ENCODE peak calls at places on chromosome 10, in ten cellular contexts. One of them, this sample, is unnamed.

GRCh38 chr10:1187855-1188555 is 131.8 kb downstream of the WDR37 start:
- DNase-seq in HepG2: no peak
- DNase-seq in naive thymus-derived CD8-positive, alpha-beta T cell: no peak
- DNase-seq in effector CD4-positive, alpha-beta T cell: no peak
- DNase-seq in RWPE1: no peak
- DNase-seq in AG04450: no peak
- DNase-seq in KG1: no peak
- DNase-seq in right cardiac atrium: no peak
- DNase-seq in progenitor cell of endocrine pancreas: no peak
- DNase-seq in hepatic stellate cell: no peak
- DNase-seq in this sample: no peak

GRCh38 chr10:75058142-75058541 is 53.3 kb upstream of the SAMD8 start:
- DNase-seq in AG04450: no peak
- DNase-seq in hepatic stellate cell: no peak
- DNase-seq in right cardiac atrium: no peak
- DNase-seq in RWPE1: peak
- DNase-seq in HepG2: no peak
- DNase-seq in progenitor cell of endocrine pancreas: no peak
- DNase-seq in KG1: no peak
- DNase-seq in naive thymus-derived CD8-positive, alpha-beta T cell: no peak
- DNase-seq in effector CD4-positive, alpha-beta T cell: no peak
- DNase-seq in this sample: no peak

GRCh38 chr10:89959433-89960110 is 258.2 kb downstream of the KIF20B start:
- DNase-seq in hepatic stellate cell: no peak
- DNase-seq in effector CD4-positive, alpha-beta T cell: no peak
- DNase-seq in HepG2: no peak
- DNase-seq in naive thymus-derived CD8-positive, alpha-beta T cell: no peak
- DNase-seq in progenitor cell of endocrine pancreas: no peak
- DNase-seq in right cardiac atrium: no peak
- DNase-seq in KG1: no peak
- DNase-seq in RWPE1: peak
- DNase-seq in AG04450: no peak
- DNase-seq in this sample: no peak

GRCh38 chr10:116120688-116121087 is 152.3 kb downstream of the GFRA1 start:
- DNase-seq in effector CD4-positive, alpha-beta T cell: no peak
- DNase-seq in RWPE1: no peak
- DNase-seq in AG04450: no peak
- DNase-seq in KG1: no peak
- DNase-seq in progenitor cell of endocrine pancreas: no peak
- DNase-seq in hepatic stellate cell: no peak
- DNase-seq in right cardiac atrium: no peak
- DNase-seq in HepG2: no peak
- DNase-seq in naive thymus-derived CD8-positive, alpha-beta T cell: no peak
- DNase-seq in this sample: no peak

GRCh38 chr10:17742918-17743317 is 9.1 kb upstream of the TMEM236 start:
- DNase-seq in effector CD4-positive, alpha-beta T cell: peak
- DNase-seq in hepatic stellate cell: peak
- DNase-seq in right cardiac atrium: peak
- DNase-seq in KG1: no peak
- DNase-seq in HepG2: peak
- DNase-seq in naive thymus-derived CD8-positive, alpha-beta T cell: peak
- DNase-seq in RWPE1: peak
- DNase-seq in progenitor cell of endocrine pancreas: peak
- DNase-seq in AG04450: peak
- DNase-seq in this sample: no peak

GRCh38 chr10:114703377-114704125 is 45.5 kb upstream of the ABLIM1 start:
- DNase-seq in hepatic stellate cell: no peak
- DNase-seq in AG04450: no peak
- DNase-seq in naive thymus-derived CD8-positive, alpha-beta T cell: peak
- DNase-seq in RWPE1: peak
- DNase-seq in effector CD4-positive, alpha-beta T cell: no peak
- DNase-seq in KG1: no peak
- DNase-seq in progenitor cell of endocrine pancreas: no peak
- DNase-seq in HepG2: peak
- DNase-seq in right cardiac atrium: no peak
- DNase-seq in this sample: no peak

GRCh38 chr10:50631052-50631451 is 7.3 kb upstream of the SGMS1 start:
- DNase-seq in HepG2: no peak
- DNase-seq in naive thymus-derived CD8-positive, alpha-beta T cell: no peak
- DNase-seq in hepatic stellate cell: no peak
- DNase-seq in KG1: no peak
- DNase-seq in right cardiac atrium: no peak
- DNase-seq in effector CD4-positive, alpha-beta T cell: no peak
- DNase-seq in RWPE1: no peak
- DNase-seq in progenitor cell of endocrine pancreas: no peak
- DNase-seq in AG04450: no peak
- DNase-seq in this sample: no peak

GRCh38 chr10:124389613-124390361 is 28.9 kb downstream of the OAT start:
- DNase-seq in AG04450: no peak
- DNase-seq in progenitor cell of endocrine pancreas: no peak
- DNase-seq in right cardiac atrium: no peak
- DNase-seq in naive thymus-derived CD8-positive, alpha-beta T cell: no peak
- DNase-seq in KG1: no peak
- DNase-seq in HepG2: no peak
- DNase-seq in RWPE1: no peak
- DNase-seq in hepatic stellate cell: no peak
- DNase-seq in effector CD4-positive, alpha-beta T cell: no peak
- DNase-seq in this sample: peak

GRCh38 chr10:96587255-96588059 is 645 bp upstream of the TM9SF3 start:
- DNase-seq in AG04450: peak
- DNase-seq in KG1: no peak
- DNase-seq in RWPE1: peak
- DNase-seq in effector CD4-positive, alpha-beta T cell: peak
- DNase-seq in HepG2: peak
- DNase-seq in right cardiac atrium: no peak
- DNase-seq in naive thymus-derived CD8-positive, alpha-beta T cell: no peak
- DNase-seq in progenitor cell of endocrine pancreas: no peak
- DNase-seq in hepatic stellate cell: no peak
- DNase-seq in this sample: peak

GRCh38 chr10:115566867-115567266 is 473.7 kb downstream of the ATRNL1 start:
- DNase-seq in progenitor cell of endocrine pancreas: no peak
- DNase-seq in AG04450: no peak
- DNase-seq in HepG2: peak
- DNase-seq in hepatic stellate cell: no peak
- DNase-seq in KG1: no peak
- DNase-seq in naive thymus-derived CD8-positive, alpha-beta T cell: no peak
- DNase-seq in right cardiac atrium: no peak
- DNase-seq in RWPE1: no peak
- DNase-seq in effector CD4-positive, alpha-beta T cell: no peak
- DNase-seq in this sample: peak

GRCh38 chr10:4181075-4181474 is 396.1 kb upstream of the KLF6 start:
- DNase-seq in naive thymus-derived CD8-positive, alpha-beta T cell: no peak
- DNase-seq in progenitor cell of endocrine pancreas: no peak
- DNase-seq in right cardiac atrium: no peak
- DNase-seq in hepatic stellate cell: no peak
- DNase-seq in effector CD4-positive, alpha-beta T cell: no peak
- DNase-seq in KG1: no peak
- DNase-seq in AG04450: no peak
- DNase-seq in RWPE1: no peak
- DNase-seq in HepG2: no peak
- DNase-seq in this sample: no peak

GRCh38 chr10:3774814-3775670 is 10.0 kb downstream of the KLF6 start:
- DNase-seq in hepatic stellate cell: peak
- DNase-seq in HepG2: no peak
- DNase-seq in progenitor cell of endocrine pancreas: no peak
- DNase-seq in RWPE1: no peak
- DNase-seq in right cardiac atrium: no peak
- DNase-seq in AG04450: no peak
- DNase-seq in naive thymus-derived CD8-positive, alpha-beta T cell: no peak
- DNase-seq in effector CD4-positive, alpha-beta T cell: no peak
- DNase-seq in KG1: no peak
- DNase-seq in this sample: no peak

GRCh38 chr10:65325913-65326312 is 1599.9 kb upstream of the LRRTM3 start:
- DNase-seq in KG1: no peak
- DNase-seq in RWPE1: no peak
- DNase-seq in AG04450: no peak
- DNase-seq in hepatic stellate cell: no peak
- DNase-seq in effector CD4-positive, alpha-beta T cell: no peak
- DNase-seq in HepG2: no peak
- DNase-seq in naive thymus-derived CD8-positive, alpha-beta T cell: no peak
- DNase-seq in right cardiac atrium: no peak
- DNase-seq in progenitor cell of endocrine pancreas: no peak
- DNase-seq in this sample: no peak

GRCh38 chr10:75868601-75869000 is 437.2 kb downstream of the LRMDA start:
- DNase-seq in hepatic stellate cell: no peak
- DNase-seq in HepG2: no peak
- DNase-seq in effector CD4-positive, alpha-beta T cell: no peak
- DNase-seq in naive thymus-derived CD8-positive, alpha-beta T cell: no peak
- DNase-seq in RWPE1: no peak
- DNase-seq in progenitor cell of endocrine pancreas: no peak
- DNase-seq in AG04450: no peak
- DNase-seq in right cardiac atrium: no peak
- DNase-seq in KG1: no peak
- DNase-seq in this sample: no peak

GRCh38 chr10:122349758-122350355 is 24.7 kb upstream of the PLEKHA1 start:
- DNase-seq in naive thymus-derived CD8-positive, alpha-beta T cell: no peak
- DNase-seq in HepG2: no peak
- DNase-seq in AG04450: no peak
- DNase-seq in RWPE1: no peak
- DNase-seq in hepatic stellate cell: no peak
- DNase-seq in KG1: no peak
- DNase-seq in progenitor cell of endocrine pancreas: no peak
- DNase-seq in effector CD4-positive, alpha-beta T cell: no peak
- DNase-seq in right cardiac atrium: no peak
- DNase-seq in this sample: no peak

GRCh38 chr10:113431807-113432206 is 121.0 kb upstream of the HABP2 start:
- DNase-seq in KG1: no peak
- DNase-seq in HepG2: no peak
- DNase-seq in hepatic stellate cell: no peak
- DNase-seq in naive thymus-derived CD8-positive, alpha-beta T cell: no peak
- DNase-seq in right cardiac atrium: no peak
- DNase-seq in effector CD4-positive, alpha-beta T cell: no peak
- DNase-seq in RWPE1: no peak
- DNase-seq in progenitor cell of endocrine pancreas: peak
- DNase-seq in AG04450: no peak
- DNase-seq in this sample: no peak

GRCh38 chr10:18418579-18419210 is 232.7 kb downstream of the NSUN6 start:
- DNase-seq in KG1: no peak
- DNase-seq in hepatic stellate cell: peak
- DNase-seq in effector CD4-positive, alpha-beta T cell: no peak
- DNase-seq in AG04450: peak
- DNase-seq in RWPE1: no peak
- DNase-seq in progenitor cell of endocrine pancreas: no peak
- DNase-seq in HepG2: no peak
- DNase-seq in right cardiac atrium: no peak
- DNase-seq in naive thymus-derived CD8-positive, alpha-beta T cell: no peak
- DNase-seq in this sample: no peak

GRCh38 chr10:3774018-3774813 is 10.8 kb downstream of the KLF6 start:
- DNase-seq in hepatic stellate cell: peak
- DNase-seq in HepG2: no peak
- DNase-seq in RWPE1: no peak
- DNase-seq in effector CD4-positive, alpha-beta T cell: no peak
- DNase-seq in KG1: no peak
- DNase-seq in progenitor cell of endocrine pancreas: no peak
- DNase-seq in naive thymus-derived CD8-positive, alpha-beta T cell: no peak
- DNase-seq in right cardiac atrium: no peak
- DNase-seq in AG04450: no peak
- DNase-seq in this sample: no peak

GRCh38 chr10:111113961-111114830 is 37.4 kb downstream of the ADRA2A start:
- DNase-seq in hepatic stellate cell: no peak
- DNase-seq in HepG2: no peak
- DNase-seq in progenitor cell of endocrine pancreas: no peak
- DNase-seq in RWPE1: no peak
- DNase-seq in KG1: peak
- DNase-seq in right cardiac atrium: no peak
- DNase-seq in AG04450: no peak
- DNase-seq in effector CD4-positive, alpha-beta T cell: no peak
- DNase-seq in naive thymus-derived CD8-positive, alpha-beta T cell: no peak
- DNase-seq in this sample: no peak

GRCh38 chr10:110206988-110207804 is at the start of gene MXI1:
- DNase-seq in AG04450: peak
- DNase-seq in effector CD4-positive, alpha-beta T cell: no peak
- DNase-seq in hepatic stellate cell: peak
- DNase-seq in naive thymus-derived CD8-positive, alpha-beta T cell: no peak
- DNase-seq in progenitor cell of endocrine pancreas: peak
- DNase-seq in HepG2: peak
- DNase-seq in RWPE1: peak
- DNase-seq in KG1: peak
- DNase-seq in right cardiac atrium: peak
- DNase-seq in this sample: peak

GRCh38 chr10:5564537-5565204 is 39.9 kb downstream of the CALML3 start:
- DNase-seq in KG1: no peak
- DNase-seq in AG04450: no peak
- DNase-seq in right cardiac atrium: no peak
- DNase-seq in effector CD4-positive, alpha-beta T cell: no peak
- DNase-seq in HepG2: no peak
- DNase-seq in hepatic stellate cell: no peak
- DNase-seq in naive thymus-derived CD8-positive, alpha-beta T cell: no peak
- DNase-seq in progenitor cell of endocrine pancreas: no peak
- DNase-seq in RWPE1: no peak
- DNase-seq in this sample: no peak

GRCh38 chr10:102654566-102654965 is 10.3 kb downstream of the TRIM8 start:
- DNase-seq in KG1: no peak
- DNase-seq in progenitor cell of endocrine pancreas: no peak
- DNase-seq in effector CD4-positive, alpha-beta T cell: no peak
- DNase-seq in naive thymus-derived CD8-positive, alpha-beta T cell: no peak
- DNase-seq in RWPE1: no peak
- DNase-seq in hepatic stellate cell: no peak
- DNase-seq in HepG2: no peak
- DNase-seq in right cardiac atrium: peak
- DNase-seq in AG04450: no peak
- DNase-seq in this sample: no peak

GRCh38 chr10:113278664-113279063 is 274.2 kb upstream of the HABP2 start:
- DNase-seq in progenitor cell of endocrine pancreas: no peak
- DNase-seq in hepatic stellate cell: no peak
- DNase-seq in RWPE1: no peak
- DNase-seq in naive thymus-derived CD8-positive, alpha-beta T cell: no peak
- DNase-seq in effector CD4-positive, alpha-beta T cell: no peak
- DNase-seq in AG04450: no peak
- DNase-seq in HepG2: no peak
- DNase-seq in KG1: no peak
- DNase-seq in right cardiac atrium: no peak
- DNase-seq in this sample: no peak

GRCh38 chr10:5588603-5589002 is 63.8 kb downstream of the CALML3 start:
- DNase-seq in KG1: no peak
- DNase-seq in right cardiac atrium: no peak
- DNase-seq in RWPE1: no peak
- DNase-seq in effector CD4-positive, alpha-beta T cell: no peak
- DNase-seq in HepG2: no peak
- DNase-seq in AG04450: no peak
- DNase-seq in naive thymus-derived CD8-positive, alpha-beta T cell: no peak
- DNase-seq in progenitor cell of endocrine pancreas: no peak
- DNase-seq in hepatic stellate cell: no peak
- DNase-seq in this sample: no peak

GRCh38 chr10:91935886-91936285 is 12.3 kb downstream of the BTAF1 start:
- DNase-seq in hepatic stellate cell: no peak
- DNase-seq in RWPE1: peak
- DNase-seq in progenitor cell of endocrine pancreas: no peak
- DNase-seq in effector CD4-positive, alpha-beta T cell: no peak
- DNase-seq in AG04450: no peak
- DNase-seq in HepG2: no peak
- DNase-seq in KG1: no peak
- DNase-seq in naive thymus-derived CD8-positive, alpha-beta T cell: no peak
- DNase-seq in right cardiac atrium: no peak
- DNase-seq in this sample: no peak

GRCh38 chr10:62043493-62043938 is 142.0 kb downstream of the ARID5B start:
- DNase-seq in KG1: no peak
- DNase-seq in effector CD4-positive, alpha-beta T cell: no peak
- DNase-seq in right cardiac atrium: no peak
- DNase-seq in AG04450: no peak
- DNase-seq in hepatic stellate cell: no peak
- DNase-seq in HepG2: no peak
- DNase-seq in RWPE1: peak
- DNase-seq in progenitor cell of endocrine pancreas: no peak
- DNase-seq in naive thymus-derived CD8-positive, alpha-beta T cell: no peak
- DNase-seq in this sample: no peak

GRCh38 chr10:69643779-69644657 is 14.0 kb downstream of the FAM241B start:
- DNase-seq in naive thymus-derived CD8-positive, alpha-beta T cell: no peak
- DNase-seq in right cardiac atrium: no peak
- DNase-seq in AG04450: no peak
- DNase-seq in hepatic stellate cell: no peak
- DNase-seq in progenitor cell of endocrine pancreas: no peak
- DNase-seq in KG1: no peak
- DNase-seq in RWPE1: no peak
- DNase-seq in effector CD4-positive, alpha-beta T cell: no peak
- DNase-seq in HepG2: no peak
- DNase-seq in this sample: no peak

GRCh38 chr10:14063531-14064317 is 267.0 kb downstream of the FRMD4A start:
- DNase-seq in progenitor cell of endocrine pancreas: no peak
- DNase-seq in effector CD4-positive, alpha-beta T cell: no peak
- DNase-seq in hepatic stellate cell: peak
- DNase-seq in naive thymus-derived CD8-positive, alpha-beta T cell: no peak
- DNase-seq in AG04450: peak
- DNase-seq in HepG2: no peak
- DNase-seq in right cardiac atrium: no peak
- DNase-seq in RWPE1: no peak
- DNase-seq in KG1: no peak
- DNase-seq in this sample: no peak